ENCODE peak calls at places on chromosomes 4 and X, in five cellular contexts. L is mesothelial cell of epicardium, I is fibroblast of lung, U is GM20000, V is tibial artery. S is an unnamed sample.

GRCh38 chr4:53923921-53924320 is 140.5 kb downstream of the CHIC2 start:
- DNase-seq in L (no peak), I (no peak), U (no peak), V (no peak), S (no peak)

GRCh38 chr4:77193511-77194236 is 36.7 kb downstream of the CCNG2 start:
- DNase-seq in L (no peak), I (no peak), U (peak; percentile 84), V (peak; percentile 74), S (peak; percentile 79)

GRCh38 chrX:125998432-125998831 is 167.7 kb downstream of the DCAF12L2 start:
- DNase-seq in L (no peak), I (no peak), U (no peak), V (no peak), S (no peak)

GRCh38 chrX:140712413-140713173 is 3.0 kb downstream of the LINC00632 start:
- DNase-seq in L (peak; percentile 92), I (peak; percentile 65), U (no peak), V (peak; percentile 74), S (no peak)

GRCh38 chr4:27003602-27004238 is 143.1 kb downstream of the STIM2 start:
- DNase-seq in L (no peak), I (peak; percentile 74), U (no peak), V (no peak), S (no peak)

GRCh38 chr4:154491731-154492249 is at the start of gene DCHS2:
- DNase-seq in L (peak; percentile 54), I (no peak), U (peak; percentile 64), V (no peak), S (no peak)

GRCh38 chrX:69387559-69388487 is 116.3 kb upstream of the NALF2 start:
- DNase-seq in L (peak; percentile 68), I (peak; percentile 3), U (peak; percentile 54), V (no peak), S (no peak)

GRCh38 chr4:41456559-41457101 is 81.3 kb upstream of the LIMCH1 start:
- DNase-seq in L (no peak), I (no peak), U (no peak), V (no peak), S (no peak)

GRCh38 chrX:13658602-13659001 is 5.7 kb downstream of the TCEANC start:
- DNase-seq in L (no peak), I (peak; percentile 41), U (peak; percentile 7), V (no peak), S (no peak)

GRCh38 chr4:44493924-44494323 is 45.3 kb upstream of the KCTD8 start:
- DNase-seq in L (no peak), I (no peak), U (peak; percentile 9), V (no peak), S (no peak)

GRCh38 chr4:101701551-101701950 is 89.0 kb upstream of the BANK1 start:
- DNase-seq in L (no peak), I (no peak), U (no peak), V (no peak), S (no peak)

GRCh38 chrX:13551610-13552009 is 17.8 kb upstream of the EGFL6 start:
- DNase-seq in L (no peak), I (no peak), U (no peak), V (no peak), S (no peak)

GRCh38 chr4:81407726-81408125 is 64.0 kb downstream of the RASGEF1B start:
- DNase-seq in L (no peak), I (no peak), U (no peak), V (no peak), S (no peak)

GRCh38 chr4:81405900-81406401 is 65.8 kb downstream of the RASGEF1B start:
- DNase-seq in L (no peak), I (peak; percentile 59), U (peak; percentile 63), V (no peak), S (no peak)

GRCh38 chr4:81409836-81410235 is 61.9 kb downstream of the RASGEF1B start:
- DNase-seq in L (no peak), I (no peak), U (no peak), V (no peak), S (no peak)

GRCh38 chr4:81408341-81408740 is 63.4 kb downstream of the RASGEF1B start:
- DNase-seq in L (no peak), I (no peak), U (no peak), V (no peak), S (no peak)

DNA sequence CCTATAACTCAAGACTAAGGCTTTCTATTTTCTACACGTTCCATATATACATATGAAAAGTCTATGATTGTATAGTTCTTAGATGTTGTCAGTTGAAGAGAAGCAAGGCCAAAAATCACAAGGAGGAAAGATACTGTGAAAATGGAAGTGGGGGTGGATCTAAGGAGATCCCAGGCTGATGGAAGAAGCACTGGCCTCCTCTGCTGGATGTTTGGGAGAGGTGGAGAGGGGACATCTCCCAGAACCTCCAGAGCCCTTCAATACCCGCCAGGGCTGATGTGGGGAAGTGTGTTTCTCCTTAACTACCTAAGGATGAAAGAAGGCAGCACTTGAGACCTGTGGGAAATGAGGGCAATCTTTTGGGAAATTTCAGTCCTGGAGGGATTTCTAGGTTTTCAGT is 67.4 kb downstream of the RASGEF1B start:
- DNase-seq in L (no peak), I (no peak), U (no peak), V (no peak), S (no peak)
- TF ChIP-seq CTCF in L (no peak), I (peak; percentile 28), U (no peak), V (no peak), S (no peak)

DNA sequence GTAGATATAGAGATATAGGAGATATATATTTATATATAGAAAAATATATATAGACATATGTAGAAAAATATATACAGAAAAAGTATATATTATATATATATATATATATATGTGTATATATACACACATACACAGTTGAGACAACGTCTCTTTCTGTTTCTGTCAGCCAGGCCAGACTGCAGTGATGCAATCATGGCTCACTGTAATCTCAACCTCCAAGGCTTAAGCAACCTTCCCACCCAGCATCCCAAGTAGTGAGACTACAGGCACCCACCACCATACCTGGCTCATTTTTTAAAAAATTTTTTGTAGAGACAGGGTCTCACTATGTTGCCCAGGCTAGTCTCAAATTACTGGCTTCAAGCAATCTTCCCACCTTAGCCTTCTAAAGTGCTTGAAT is 426.3 kb downstream of the GPM6A start:
- DNase-seq in L (no peak), I (no peak), U (no peak), V (no peak), S (no peak)
- TF ChIP-seq CTCF in L (no peak), I (no peak), U (no peak), V (no peak), S (no peak)

DNA sequence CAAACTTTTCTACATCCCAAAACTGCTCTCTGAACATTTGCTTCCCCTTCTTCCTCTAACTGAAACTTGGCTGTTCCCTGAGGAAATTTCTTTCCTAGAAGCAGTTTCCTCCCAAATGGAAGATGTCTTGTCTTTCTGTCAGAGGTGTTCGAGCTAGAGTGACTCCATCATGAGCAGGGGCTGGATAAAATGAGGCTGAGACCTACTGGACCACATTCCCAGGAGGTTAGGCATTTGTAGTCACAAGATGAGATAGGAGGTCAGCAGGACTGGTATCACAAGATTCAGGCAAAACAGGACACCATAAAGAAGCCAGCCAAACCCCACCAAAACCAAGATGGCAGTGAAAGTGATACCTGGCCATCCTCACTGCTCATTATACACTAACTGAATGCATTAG is 35.8 kb upstream of the PGRMC2 start:
- DNase-seq in L (no peak), I (no peak), U (no peak), V (no peak), S (no peak)
- TF ChIP-seq CTCF in L (no peak), I (no peak), U (no peak), V (no peak), S (no peak)

DNA sequence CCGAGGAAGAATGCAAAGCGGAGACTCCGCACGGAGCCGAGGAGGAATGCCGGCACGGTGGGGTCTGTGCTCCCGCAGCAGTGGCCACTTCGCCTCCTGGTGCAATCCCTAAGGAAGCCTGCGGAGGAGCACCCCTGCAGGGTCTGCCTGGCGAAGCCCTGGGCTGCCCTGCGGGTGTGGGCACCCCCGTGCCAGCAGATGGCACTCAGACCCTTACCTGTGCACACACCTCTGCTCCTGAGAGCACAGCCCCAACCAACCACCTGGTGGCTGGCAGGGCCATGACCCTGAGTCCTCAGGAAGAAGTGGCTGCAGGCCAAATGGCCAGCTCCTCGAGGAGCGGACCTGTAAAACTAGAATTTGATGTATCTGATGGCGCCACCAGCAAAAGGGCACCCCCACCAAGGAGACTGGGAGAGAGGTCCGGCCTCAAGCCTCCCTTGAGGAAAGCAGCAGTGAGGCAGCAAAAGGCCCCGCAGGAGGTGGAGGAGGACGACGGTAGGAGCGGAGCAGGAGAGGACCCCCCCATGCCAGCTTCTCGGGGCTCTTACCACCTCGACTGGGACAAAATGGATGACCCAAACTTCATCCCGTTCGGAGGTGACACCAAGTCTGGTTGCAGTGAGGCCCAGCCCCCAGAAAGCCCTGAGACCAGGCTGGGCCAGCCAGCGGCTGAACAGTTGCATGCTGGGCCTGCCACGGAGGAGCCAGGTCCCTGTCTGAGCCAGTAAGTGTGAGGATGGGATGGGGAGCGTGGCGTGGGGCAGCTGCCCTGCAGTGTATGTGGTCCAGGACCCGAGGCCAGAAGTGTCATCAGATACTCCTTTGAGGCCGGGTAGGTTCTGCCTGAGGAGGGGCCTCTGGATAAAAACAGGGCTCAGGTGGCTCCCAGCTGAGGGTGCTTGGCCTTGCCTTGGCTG is 7.0 kb downstream of the TACC3 start:
- DNase-seq in L (no peak), I (no peak), U (no peak), V (no peak), S (no peak)
- TF ChIP-seq CTCF in L (no peak), I (no peak), U (no peak), V (no peak), S (no peak)

GRCh38 chrX:36898301-36898700 is 109.9 kb upstream of the FAM47C start:
- DNase-seq in L (no peak), I (no peak), U (peak; percentile 1), V (no peak), S (no peak)
- TF ChIP-seq CTCF in L (peak; percentile 44), I (no peak), U (no peak), V (no peak), S (no peak)

GRCh38 chr4:121049072-121049599 is 23.2 kb downstream of the NDNF start:
- DNase-seq in L (no peak), I (peak; percentile 31), U (no peak), V (no peak), S (no peak)

GRCh38 chr4:121054373-121054772 is 18.0 kb downstream of the NDNF start:
- DNase-seq in L (no peak), I (no peak), U (no peak), V (no peak), S (no peak)

GRCh38 chr4:121048165-121048564 is 24.2 kb downstream of the NDNF start:
- DNase-seq in L (no peak), I (no peak), U (no peak), V (no peak), S (no peak)

GRCh38 chr4:121053601-121054143 is 18.7 kb downstream of the NDNF start:
- DNase-seq in L (no peak), I (peak; percentile 64), U (no peak), V (no peak), S (no peak)

GRCh38 chr4:121050251-121050650 is 22.1 kb downstream of the NDNF start:
- DNase-seq in L (no peak), I (peak; percentile 4), U (no peak), V (no peak), S (no peak)
- TF ChIP-seq CTCF in L (no peak), I (peak; percentile 31), U (no peak), V (peak; percentile 23), S (peak; percentile 17)

DNA sequence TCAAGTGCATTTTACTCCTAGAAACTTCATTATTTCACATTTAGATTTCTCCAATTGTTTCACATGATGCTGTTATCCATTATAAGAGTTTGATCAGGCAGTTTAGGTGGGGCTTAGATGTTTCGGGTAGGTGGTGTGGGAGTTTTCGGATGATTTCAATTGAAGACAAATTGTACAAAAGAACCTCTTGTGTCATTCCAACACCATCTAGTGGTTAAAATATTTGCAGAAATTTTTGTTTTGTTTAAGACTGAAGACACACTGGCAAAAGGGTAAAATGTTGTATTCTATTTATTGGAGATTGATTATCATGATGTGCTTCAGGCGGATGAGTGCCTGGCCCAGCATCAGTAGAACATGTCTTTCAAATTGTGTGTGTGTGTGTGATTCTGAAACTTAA is 212.7 kb downstream of the SH3BGRL start:
- DNase-seq in L (no peak), I (no peak), U (no peak), V (no peak), S (no peak)
- TF ChIP-seq CTCF in L (no peak), I (no peak), U (no peak), V (no peak), S (no peak)

S was measured in CD14-positive monocyte.